ENCODE peak calls at places on chromosomes 16 and 17, in nine cellular contexts. W, I, A, F, Q, J, M, S and K are unnamed samples.

GRCh38 chr16:75254359-75254837 is 3.0 kb upstream of the BCAR1 start:
- DNase-seq in M (peak), S (peak), I (peak), J (no peak), W (no peak), A (no peak), Q (no peak), F (peak), K (no peak)

GRCh38 chr17:4249452-4250029 is 14.2 kb downstream of the ANKFY1 start:
- DNase-seq in J (no peak), A (no peak), F (peak), S (peak), Q (peak), I (peak), M (peak), W (no peak), K (no peak)

GRCh38 chr17:51260960-51261958 is 913 bp downstream of the UTP18 start:
- DNase-seq in S (no peak), M (peak), I (no peak), F (peak), J (no peak), W (peak), A (peak), Q (peak), K (no peak)

GRCh38 chr17:20214807-20215206 is 205.6 kb downstream of the SPECC1 start:
- DNase-seq in M (no peak), J (no peak), Q (no peak), S (no peak), W (no peak), F (no peak), A (no peak), I (no peak), K (no peak)

GRCh38 chr17:6755281-6755680 is 565 bp upstream of the XAF1 start:
- DNase-seq in Q (no peak), W (no peak), M (no peak), F (peak), S (peak), J (no peak), A (no peak), I (peak), K (peak)

GRCh38 chr17:42179911-42180410 is 981 bp downstream of the KCNH4 start:
- DNase-seq in F (peak), A (no peak), Q (peak), J (no peak), W (no peak), S (no peak), M (peak), I (peak), K (no peak)

GRCh38 chr17:9971991-9972390 is 66.9 kb upstream of the RCVRN start:
- DNase-seq in F (peak), M (peak), S (peak), A (no peak), I (peak), J (no peak), W (no peak), Q (no peak), K (peak)

GRCh38 chr16:85192736-85193493 is 80.6 kb upstream of the CIBAR2 start:
- DNase-seq in J (no peak), S (no peak), A (no peak), F (no peak), I (no peak), M (no peak), W (no peak), Q (no peak), K (no peak)